ENCODE peak calls at places on chromosomes 7 and 10, in six cellular contexts. H is cerebellar cortex, U is breast epithelium, F is A172, K is AG08395, Q is heart right ventricle. S is an unnamed sample.

GRCh38 chr7:159117366-159118219 is 27.1 kb downstream of the VIPR2 start:
- DNase-seq in H (no peak), U (peak; percentile 15), F (no peak), K (no peak), Q (no peak), S (no peak)

GRCh38 chr7:39088730-39089129 is 111.0 kb downstream of the POU6F2 start:
- DNase-seq in H (no peak), U (no peak), F (no peak), K (no peak), Q (no peak), S (no peak)

GRCh38 chr7:108415821-108416536 is 40.3 kb downstream of the NRCAM start:
- DNase-seq in H (peak; percentile 46), U (no peak), F (peak; percentile 59), K (peak; percentile 43), Q (no peak), S (no peak)

GRCh38 chr10:90884414-90884813 is 12.6 kb downstream of the RPP30 start:
- DNase-seq in H (no peak), U (no peak), F (no peak), K (peak; percentile 25), Q (no peak), S (no peak)

GRCh38 chr7:156861212-156861611 is 31.8 kb downstream of the LMBR1 start:
- DNase-seq in H (no peak), U (no peak), F (no peak), K (no peak), Q (no peak), S (no peak)

GRCh38 chr7:128742206-128742605 is 3.0 kb downstream of the CALU start:
- DNase-seq in H (no peak), U (no peak), F (peak; percentile 32), K (peak; percentile 69), Q (no peak), S (no peak)

GRCh38 chr10:65861249-65861648 is 1064.6 kb upstream of the LRRTM3 start:
- DNase-seq in H (no peak), U (no peak), F (peak; percentile 67), K (no peak), Q (no peak), S (no peak)

GRCh38 chr7:84194484-84195260 is at the start of gene SEMA3A:
- DNase-seq in H (peak; percentile 19), U (no peak), F (peak; percentile 78), K (peak; percentile 54), Q (no peak), S (peak; percentile 6)

GRCh38 chr10:79976999-79977398 is 28.1 kb upstream of the SFTPD start:
- DNase-seq in H (no peak), U (no peak), F (no peak), K (no peak), Q (no peak), S (no peak)

GRCh38 chr10:73553726-73554125 is 37.4 kb downstream of the USP54 start:
- DNase-seq in H (no peak), U (no peak), F (no peak), K (no peak), Q (no peak), S (no peak)

GRCh38 chr7:8391353-8392062 is 41.9 kb upstream of the NXPH1 start:
- DNase-seq in H (no peak), U (no peak), F (no peak), K (no peak), Q (no peak), S (no peak)

GRCh38 chr10:92177546-92177945 is 113.3 kb downstream of the CPEB3 start:
- DNase-seq in H (peak; percentile 37), U (no peak), F (no peak), K (no peak), Q (no peak), S (no peak)

GRCh38 chr10:1609038-1609411 is 128.3 kb downstream of the ADARB2 start:
- DNase-seq in H (no peak), U (no peak), F (no peak), K (no peak), Q (no peak), S (no peak)

GRCh38 chr10:33600381-33600780 is 265.9 kb upstream of the NRP1 start:
- DNase-seq in H (no peak), U (no peak), F (peak; percentile 22), K (no peak), Q (no peak), S (no peak)

GRCh38 chr7:2545746-2546425 is 9.4 kb downstream of the BRAT1 start:
- DNase-seq in H (no peak), U (no peak), F (no peak), K (no peak), Q (no peak), S (peak; percentile 3)

GRCh38 chr7:116886550-116887156 is 24.3 kb downstream of the CAPZA2 start:
- DNase-seq in H (no peak), U (no peak), F (no peak), K (no peak), Q (no peak), S (no peak)

GRCh38 chr7:151102991-151103390 is 16.7 kb downstream of the AGAP3 start:
- DNase-seq in H (no peak), U (no peak), F (no peak), K (no peak), Q (no peak), S (no peak)

GRCh38 chr10:31590023-31590800 is 271.2 kb downstream of the ZEB1 start:
- DNase-seq in H (no peak), U (no peak), F (no peak), K (no peak), Q (no peak), S (no peak)

GRCh38 chr7:81645435-81645834 is 124.4 kb downstream of the HGF start:
- DNase-seq in H (no peak), U (no peak), F (no peak), K (peak; percentile 39), Q (no peak), S (no peak)

GRCh38 chr7:154906736-154907355 is 96.1 kb downstream of the PAXIP1 start:
- DNase-seq in H (no peak), U (peak; percentile 49), F (no peak), K (no peak), Q (no peak), S (no peak)

GRCh38 chr10:70592746-70593512 is 9.6 kb downstream of the PRF1 start:
- DNase-seq in H (no peak), U (no peak), F (no peak), K (no peak), Q (no peak), S (no peak)

GRCh38 chr10:11285171-11285570 is 267.5 kb downstream of the CELF2 start:
- DNase-seq in H (no peak), U (no peak), F (peak; percentile 3), K (no peak), Q (no peak), S (no peak)

GRCh38 chr10:49592726-49593563 is 17.2 kb upstream of the SLC18A3 start:
- DNase-seq in H (peak; percentile 68), U (no peak), F (peak; percentile 49), K (peak; percentile 82), Q (peak; percentile 47), S (no peak)

GRCh38 chr7:85407401-85407800 is 220.5 kb upstream of the SEMA3D start:
- DNase-seq in H (no peak), U (no peak), F (no peak), K (no peak), Q (no peak), S (no peak)